ENCODE peak calls at places on chromosome 16, in eight cellular contexts. S is ovary, N is HCT116, D is suprapubic skin, P is esophagus muscularis mucosa, B is stomach, C is A549, M is adrenal gland. H is an unnamed sample.

GRCh38 chr16:85504242-85504641 is 108.9 kb upstream of the GSE1 start:
- DNase-seq in M (no peak), P (no peak), B (no peak), D (no peak), C (no peak), S (no peak), N (no peak), H (no peak)

GRCh38 chr16:12449795-12450194 is 353.9 kb downstream of the CPPED1 start:
- DNase-seq in N (no peak), B (no peak), S (no peak), P (no peak), D (no peak), C (no peak), M (no peak), H (no peak)

GRCh38 chr16:70253291-70254094 is 1.8 kb upstream of the EXOSC6 start:
- DNase-seq in N (peak), D (no peak), C (peak), M (no peak), P (no peak), S (no peak), B (no peak), H (no peak)

GRCh38 chr16:66273644-66274334 is 92.7 kb upstream of the CDH5 start:
- DNase-seq in N (no peak), S (no peak), C (no peak), P (no peak), B (no peak), M (no peak), D (no peak), H (no peak)

GRCh38 chr16:69463876-69464275 is 39.5 kb downstream of the CYB5B start:
- DNase-seq in D (no peak), C (no peak), P (no peak), M (no peak), B (no peak), S (no peak), N (no peak), H (no peak)

GRCh38 chr16:23784811-23785447 is 30.1 kb downstream of the CHP2 start:
- DNase-seq in S (no peak), D (no peak), N (no peak), P (no peak), M (no peak), B (no peak), C (no peak), H (no peak)

GRCh38 chr16:58366247-58367031 is 25.8 kb upstream of the GINS3 start:
- DNase-seq in B (no peak), C (peak), P (no peak), D (no peak), M (no peak), S (no peak), N (no peak), H (no peak)

GRCh38 chr16:78748471-78748929 is 649.0 kb downstream of the WWOX start:
- DNase-seq in S (no peak), B (no peak), N (no peak), P (no peak), C (no peak), M (no peak), D (no peak), H (no peak)

GRCh38 chr16:78269251-78269650 is 169.8 kb downstream of the WWOX start:
- DNase-seq in M (no peak), N (no peak), C (no peak), S (no peak), B (no peak), D (no peak), P (no peak), H (no peak)

GRCh38 chr16:75296606-75297005 is 45.2 kb upstream of the BCAR1 start:
- DNase-seq in M (peak), S (peak), C (no peak), B (no peak), D (no peak), N (no peak), P (no peak), H (no peak)

GRCh38 chr16:30567160-30567990 is 4.1 kb downstream of the ZNF688 start:
- DNase-seq in B (no peak), P (no peak), N (no peak), C (no peak), D (no peak), M (no peak), S (no peak), H (no peak)

GRCh38 chr16:4944333-4945281 is 7.7 kb upstream of the PPL start:
- DNase-seq in M (peak), D (peak), N (peak), C (peak), B (peak), S (peak), P (peak), H (no peak)

GRCh38 chr16:70391881-70392481 is 45.3 kb downstream of the DDX19A start:
- DNase-seq in P (no peak), C (no peak), B (no peak), M (peak), N (no peak), D (peak), S (no peak), H (no peak)

DNA sequence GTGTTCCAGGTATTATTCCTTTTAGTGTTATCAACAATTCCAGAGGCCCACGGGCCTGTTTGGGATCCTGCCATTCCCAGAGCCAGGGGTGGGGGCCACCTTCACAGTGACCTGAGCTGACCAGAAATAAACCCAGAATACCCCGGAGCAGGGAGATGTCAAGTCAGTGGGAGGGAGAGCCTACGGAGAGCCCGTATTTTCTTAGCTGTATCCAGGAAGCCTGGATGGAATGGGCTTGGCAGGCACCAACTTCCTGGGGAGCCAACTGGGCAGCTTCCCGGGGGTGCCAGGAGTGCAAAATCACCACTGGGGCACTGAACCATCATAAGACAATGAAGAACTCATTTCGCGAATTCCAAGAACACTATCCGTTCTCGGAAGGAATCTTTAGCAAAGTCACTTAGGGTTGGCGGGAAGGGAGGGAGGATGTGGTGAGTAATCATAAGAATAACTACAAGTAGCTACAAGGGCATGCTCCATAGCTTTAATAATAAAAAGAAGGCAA is 13.2 kb upstream of the MRTFB start:
- DNase-seq in C (no peak), N (no peak), P (no peak), S (no peak), M (no peak), B (no peak), D (no peak), H (no peak)
- TF ChIP-seq POLR2A in C (no peak), N (no peak), P (no peak), S (no peak), M (no peak), B (no peak), D (no peak), H (no peak)

GRCh38 chr16:16031401-16031800 is 82.0 kb downstream of the ABCC1 start:
- DNase-seq in N (no peak), P (no peak), B (no peak), D (no peak), C (no peak), S (no peak), M (no peak), H (no peak)
- TF ChIP-seq POLR2A in N (no peak), P (no peak), B (no peak), D (no peak), C (no peak), S (no peak), M (no peak), H (no peak)

DNA sequence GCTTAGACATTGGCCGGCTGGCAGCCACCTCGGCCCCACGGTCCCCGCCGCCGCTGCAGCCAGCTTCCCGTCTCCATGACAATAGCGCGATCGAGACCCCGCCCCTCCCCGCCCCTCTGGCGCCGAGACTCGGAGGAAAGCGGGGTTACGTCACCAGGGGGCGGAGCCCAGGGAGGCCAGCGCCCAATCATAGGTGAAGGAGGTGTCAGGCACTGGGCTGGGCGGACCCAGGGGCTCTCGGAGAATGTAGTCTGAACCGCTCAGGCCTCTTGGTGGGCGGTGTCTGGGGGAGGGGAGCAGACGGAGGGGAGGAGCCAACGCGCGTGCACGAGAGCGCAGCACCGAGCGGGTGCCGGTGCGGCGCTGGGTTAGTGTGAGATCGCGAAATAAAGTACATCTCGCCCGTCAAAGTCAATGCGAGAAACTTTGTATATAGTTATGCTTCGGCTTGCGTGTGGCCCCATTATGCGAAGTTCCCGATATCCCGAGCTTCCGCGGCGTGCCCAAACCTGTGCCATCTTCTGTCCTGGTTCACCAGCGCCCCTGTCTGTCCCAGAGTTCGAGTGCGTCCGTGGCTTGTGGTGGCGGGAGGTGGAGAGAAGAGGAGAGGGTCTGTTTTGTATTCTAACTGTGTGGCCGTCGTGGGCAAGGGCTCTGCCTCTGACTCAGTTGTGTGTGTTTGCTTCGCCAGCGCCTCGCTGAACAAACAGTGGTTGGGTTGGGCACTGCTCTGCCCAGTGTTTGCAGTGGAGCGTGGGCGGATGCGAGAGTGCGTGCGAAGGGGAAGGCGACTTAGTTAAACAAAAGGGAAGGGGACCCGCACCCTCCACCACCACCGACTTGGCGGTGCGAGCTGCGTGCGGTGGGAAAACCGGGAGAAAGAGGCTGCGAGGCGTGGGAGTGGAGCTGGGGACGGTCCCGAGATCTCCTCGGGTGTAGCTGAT is 1.3 kb upstream of the IRX5 start:
- DNase-seq in C (peak), D (peak), M (peak), B (peak), P (peak), N (peak), S (peak), H (peak)
- TF ChIP-seq POLR2A in C (peak), D (no peak), M (no peak), B (no peak), P (no peak), N (no peak), S (peak), H (no peak)

GRCh38 chr16:89154390-89155183 is 17.0 kb upstream of the CDH15 start:
- DNase-seq in S (no peak), P (no peak), B (no peak), M (peak), D (no peak), N (no peak), C (no peak), H (no peak)

GRCh38 chr16:89155851-89156739 is 15.5 kb upstream of the CDH15 start:
- DNase-seq in N (no peak), D (no peak), P (no peak), C (no peak), M (no peak), S (no peak), B (peak), H (no peak)

GRCh38 chr16:89152831-89153700 is 18.5 kb upstream of the CDH15 start:
- DNase-seq in D (no peak), C (no peak), M (no peak), S (no peak), B (no peak), P (no peak), N (no peak), H (no peak)

GRCh38 chr16:89155184-89155679 is 16.3 kb upstream of the CDH15 start:
- DNase-seq in S (peak), P (peak), B (peak), D (peak), N (no peak), M (peak), C (no peak), H (no peak)

GRCh38 chr16:89153848-89154271 is 17.7 kb upstream of the CDH15 start:
- DNase-seq in C (no peak), S (no peak), P (no peak), M (peak), B (no peak), N (no peak), D (no peak), H (no peak)
- TF ChIP-seq POLR2A in C (no peak), S (no peak), P (no peak), M (no peak), B (no peak), N (no peak), D (no peak), H (no peak)

GRCh38 chr16:56946767-56947603 is 14.8 kb upstream of the CETP start:
- DNase-seq in C (no peak), N (no peak), D (no peak), M (no peak), P (no peak), S (no peak), B (no peak), H (no peak)
- TF ChIP-seq POLR2A in C (no peak), N (no peak), D (no peak), M (no peak), P (no peak), S (no peak), B (no peak), H (peak)

H was measured in GM12892.